ENCODE peak calls at places on chromosomes 6 and 20, in seven cellular contexts. K, W, U, R, Q, I and H are unnamed samples. For H3K27me3, the result is how much of the 10 kb centered on the place peaks cover.

GRCh38 chr20:8780926-8781325 is 288.0 kb upstream of the PLCB4 start:
- DNase-seq in K (no peak), U (no peak), R (no peak), Q (no peak), W (no peak), I (no peak), H (no peak)

GRCh38 chr20:32965581-32966373 is 38.5 kb downstream of the SUN5 start:
- DNase-seq in U (no peak), R (no peak), K (no peak), Q (peak), I (peak), W (no peak), H (no peak)

GRCh38 chr20:36272547-36273220 is 33.5 kb upstream of the DLGAP4 start:
- DNase-seq in U (no peak), Q (no peak), I (no peak), W (no peak), K (no peak), R (no peak), H (no peak)

GRCh38 chr6:143339223-143339622 is 111.3 kb downstream of the ADAT2 start:
- DNase-seq in I (no peak), Q (no peak), K (no peak), R (no peak), U (peak), W (no peak), H (no peak)

GRCh38 chr6:75349262-75349984 is 64.8 kb upstream of the TMEM30A start:
- DNase-seq in R (peak), U (no peak), Q (no peak), K (peak), I (no peak), W (no peak), H (peak)

GRCh38 chr6:155185544-155185943 is 78.3 kb upstream of the CLDN20 start:
- DNase-seq in I (no peak), W (no peak), Q (no peak), K (peak), R (peak), U (peak), H (no peak)

GRCh38 chr20:18007534-18008292 is 38.9 kb downstream of the MGME1 start:
- DNase-seq in U (no peak), K (no peak), I (no peak), W (peak), R (no peak), Q (no peak), H (no peak)

GRCh38 chr6:80636689-80637088 is 530.2 kb downstream of the BCKDHB start:
- DNase-seq in R (no peak), I (no peak), Q (no peak), U (no peak), W (no peak), K (no peak), H (no peak)

GRCh38 chr20:51402201-51402600 is 140.3 kb downstream of the NFATC2 start:
- DNase-seq in U (no peak), Q (no peak), I (no peak), R (no peak), W (no peak), K (no peak), H (no peak)

GRCh38 chr20:1505361-1505760 is 14.1 kb upstream of the SIRPB2 start:
- DNase-seq in I (no peak), R (peak), U (peak), Q (no peak), K (no peak), W (no peak), H (no peak)

GRCh38 chr20:55103188-55103587 is 627.8 kb downstream of the DOK5 start:
- DNase-seq in W (no peak), R (no peak), I (no peak), Q (no peak), K (no peak), U (no peak), H (no peak)

GRCh38 chr20:2330090-2330695 is 34.4 kb downstream of the TGM3 start:
- DNase-seq in K (no peak), Q (no peak), I (no peak), W (no peak), U (no peak), R (no peak), H (no peak)

GRCh38 chr20:44422083-44422482 is 53.6 kb upstream of the TTPAL start:
- DNase-seq in K (no peak), Q (no peak), I (no peak), W (no peak), U (peak), R (peak), H (no peak)

GRCh38 chr6:73523434-73524123 is 2.7 kb upstream of the EEF1A1 start:
- DNase-seq in W (peak), I (peak), K (peak), U (peak), Q (peak), R (no peak), H (peak)

GRCh38 chr6:53335224-53335994 is 13.3 kb downstream of the ELOVL5 start:
- DNase-seq in W (no peak), U (peak), R (no peak), I (no peak), K (peak), Q (no peak), H (peak)

GRCh38 chr6:143621876-143622605 is 55.7 kb upstream of the PHACTR2 start:
- DNase-seq in W (no peak), Q (no peak), I (no peak), U (peak), R (peak), K (no peak), H (no peak)

GRCh38 chr6:15907914-15908518 is 220.9 kb upstream of the MYLIP start:
- DNase-seq in K (peak), I (no peak), Q (no peak), W (no peak), R (no peak), U (peak), H (no peak)

GRCh38 chr20:52924411-52925271 is 47.5 kb upstream of the TSHZ2 start:
- DNase-seq in Q (no peak), R (no peak), U (peak), W (no peak), I (no peak), K (no peak), H (no peak)

GRCh38 chr6:116385462-116385807 is 14.7 kb downstream of the DSE start:
- DNase-seq in U (peak), I (no peak), R (peak), K (no peak), W (no peak), Q (no peak), H (no peak)

GRCh38 chr6:166655251-166655650 is 28.2 kb upstream of the RPS6KA2 start:
- DNase-seq in W (no peak), K (no peak), R (no peak), Q (no peak), I (no peak), U (no peak), H (no peak)

GRCh38 chr6:95741001-95741400 is 163.7 kb downstream of the MANEA start:
- DNase-seq in R (no peak), K (no peak), U (no peak), I (no peak), Q (no peak), W (no peak), H (no peak)

GRCh38 chr20:53126185-53126584 is 154.0 kb downstream of the TSHZ2 start:
- DNase-seq in U (peak), Q (no peak), I (no peak), R (no peak), W (no peak), K (peak), H (no peak)

GRCh38 chr20:24199493-24199892 is 210.9 kb upstream of the GGTLC1 start:
- DNase-seq in W (no peak), I (no peak), U (no peak), K (peak), R (no peak), Q (no peak), H (no peak)

GRCh38 chr6:160261991-160262718 is 3.5 kb upstream of the SLC22A2 start:
- DNase-seq in R (no peak), K (peak), W (no peak), Q (no peak), U (no peak), I (no peak), H (no peak)

GRCh38 chr6:2852921-2853322 is 11.3 kb upstream of the SERPINB1 start:
- DNase-seq in K (no peak), R (no peak), Q (no peak), I (peak), U (no peak), W (no peak), H (no peak)

GRCh38 chr6:163207984-163208383 is 206.5 kb upstream of the QKI start:
- DNase-seq in W (no peak), U (no peak), I (no peak), K (no peak), R (no peak), Q (no peak), H (no peak)

GRCh38 chr6:108715832-108716231 is 132.4 kb upstream of the ARMC2 start:
- DNase-seq in R (no peak), U (no peak), K (no peak), Q (no peak), W (no peak), I (peak), H (no peak)

GRCh38 chr6:143160439-143161220 is 99.9 kb downstream of the AIG1 start:
- DNase-seq in W (no peak), U (no peak), I (no peak), R (no peak), K (no peak), Q (no peak), H (no peak)

GRCh38 chr20:40339661-40340449 is 349.2 kb downstream of the MAFB start:
- DNase-seq in Q (peak), W (no peak), I (peak), R (no peak), K (no peak), U (no peak), H (no peak)

GRCh38 chr20:50624351-50625016 is 66.9 kb downstream of the RIPOR3 start:
- DNase-seq in W (no peak), K (no peak), Q (no peak), U (peak), R (no peak), I (no peak), H (no peak)

GRCh38 chr6:148999501-148999900 is 252.7 kb downstream of the UST start:
- DNase-seq in R (peak), K (no peak), U (no peak), I (no peak), Q (no peak), W (no peak), H (no peak)

GRCh38 chr6:136994782-136995181 is 50.0 kb downstream of the IL20RA start:
- DNase-seq in I (no peak), W (no peak), R (no peak), K (no peak), Q (no peak), U (no peak), H (no peak)

GRCh38 chr6:88050140-88050818 is 2.6 kb downstream of the SPACA1 start:
- DNase-seq in I (no peak), R (no peak), K (no peak), W (no peak), Q (no peak), U (no peak), H (no peak)

GRCh38 chr20:46767127-46767761 is 57.8 kb downstream of the SLC2A10 start:
- DNase-seq in W (no peak), U (peak), R (no peak), Q (no peak), K (peak), I (no peak), H (no peak)
- TF ChIP-seq CTCF in W (no peak), U (peak), R (peak), Q (peak), K (peak), I (peak), H (peak)

DNA sequence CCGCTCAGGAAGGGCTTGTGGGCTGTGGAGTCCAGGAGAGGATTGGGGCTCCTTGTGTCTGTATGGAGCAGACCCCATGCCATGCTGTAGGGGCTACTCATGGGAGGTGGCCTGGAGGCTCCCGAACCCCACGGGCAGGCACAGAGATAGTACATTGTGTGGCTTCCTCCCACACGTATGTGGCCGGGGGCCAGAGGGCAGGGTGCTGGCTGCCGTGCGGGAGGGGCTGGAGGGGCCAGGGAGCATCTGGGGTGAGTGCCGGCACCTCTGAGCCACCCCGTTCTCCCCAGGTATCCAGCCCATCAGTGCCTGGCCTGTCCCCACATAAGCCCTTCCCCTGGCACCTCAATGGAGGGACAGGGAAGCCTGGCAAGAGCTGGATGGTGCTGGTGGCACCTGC is 7.6 kb downstream of the RBBP8NL start:
- DNase-seq in U (no peak), R (no peak), W (no peak), I (no peak), K (no peak), Q (no peak), H (no peak)
- H3K27me3 ChIP-seq in U (under half), R (under half), W (under half), I (under half), K (under half), Q (under half), H (under half)

GRCh38 chr20:31739550-31739863 is 417 bp downstream of the TPX2 start:
- DNase-seq in K (no peak), W (no peak), I (no peak), Q (no peak), R (no peak), U (no peak), H (no peak)

GRCh38 chr20:31740208-31740607 is 1.1 kb downstream of the TPX2 start:
- DNase-seq in R (peak), I (no peak), U (peak), W (no peak), Q (no peak), K (no peak), H (peak)

GRCh38 chr20:31740656-31741323 is 1.7 kb downstream of the TPX2 start:
- DNase-seq in W (no peak), K (no peak), R (no peak), I (no peak), U (no peak), Q (no peak), H (no peak)

GRCh38 chr20:31738729-31739549 is at the start of gene TPX2:
- DNase-seq in U (peak), W (peak), I (peak), K (peak), Q (peak), R (peak), H (peak)
- TF ChIP-seq CTCF in U (peak), W (no peak), I (peak), K (peak), Q (peak), R (peak), H (peak)

GRCh38 chr20:62975812-62976413 is 23.4 kb downstream of the SLC17A9 start:
- DNase-seq in U (no peak), K (no peak), R (no peak), Q (no peak), W (no peak), I (no peak), H (no peak)
- H3K27me3 ChIP-seq in U (under half), K (under half), R (half or more), Q (half or more), W (under half), I (under half), H (under half)

DNA sequence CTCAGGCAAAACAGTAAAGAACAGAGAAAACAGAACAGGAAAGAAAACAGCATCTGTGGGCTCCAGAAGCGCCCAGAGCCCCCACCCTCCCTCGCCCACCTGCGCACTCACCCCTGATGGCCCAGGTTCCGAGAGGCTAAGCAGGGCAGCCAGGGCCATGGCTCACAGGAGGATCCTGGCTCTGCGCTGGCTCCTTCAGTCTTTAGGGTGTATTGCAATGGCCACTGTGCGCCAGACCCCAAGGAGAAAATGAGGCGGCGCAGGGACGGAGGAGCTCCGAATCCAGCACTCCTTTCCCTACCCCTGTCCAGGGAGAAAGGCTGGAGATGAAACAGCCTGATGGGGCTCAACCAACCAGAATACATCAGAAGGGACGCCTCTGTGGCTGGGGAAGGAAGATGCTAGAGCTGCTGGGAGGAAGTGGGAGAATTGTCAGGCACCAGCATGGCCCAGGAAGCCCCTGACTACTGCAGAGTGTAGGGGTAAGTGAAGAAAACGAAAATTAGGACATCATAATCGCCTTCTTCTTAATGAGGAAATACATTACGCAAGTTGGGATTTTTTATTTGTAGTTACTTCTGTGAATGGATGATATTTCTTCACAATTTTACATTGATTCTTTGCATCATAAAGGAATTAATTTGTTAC is 49.0 kb downstream of the COL11A2 start:
- DNase-seq in K (peak), U (no peak), Q (no peak), R (no peak), I (no peak), W (no peak), H (no peak)
- TF ChIP-seq CTCF in K (peak), U (no peak), Q (no peak), R (peak), I (no peak), W (no peak), H (peak)